ENCODE peak calls at places on chromosome 9, in five cellular contexts. E is fibroblast of the aortic adventitia, A is stomach, L is HFFc6, Y is RWPE1. I is an unnamed sample.

GRCh38 chr9:125906144-125906543 is 159.0 kb downstream of the PBX3 start:
- DNase-seq in L (peak), Y (no peak), E (peak), A (no peak), I (no peak)

GRCh38 chr9:83188272-83188671 is 125.3 kb upstream of the RASEF start:
- DNase-seq in Y (no peak), E (no peak), L (no peak), A (no peak), I (no peak)

GRCh38 chr9:21661626-21662025 is 140.8 kb upstream of the MTAP start:
- DNase-seq in A (no peak), E (peak), L (no peak), Y (no peak), I (no peak)

GRCh38 chr9:127912882-127913281 is 4.0 kb downstream of the ST6GALNAC4 start:
- DNase-seq in E (no peak), Y (no peak), L (no peak), A (peak), I (no peak)

GRCh38 chr9:130330202-130330601 is 64.6 kb downstream of the HMCN2 start:
- DNase-seq in E (no peak), Y (no peak), A (no peak), L (no peak), I (no peak)

GRCh38 chr9:37745970-37746369 is 7.6 kb upstream of the TRMT10B start:
- DNase-seq in E (no peak), A (no peak), L (no peak), Y (no peak), I (no peak)

GRCh38 chr9:89954229-89954628 is 349.4 kb downstream of the GADD45G start:
- DNase-seq in E (no peak), L (no peak), A (no peak), Y (no peak), I (no peak)

GRCh38 chr9:85004818-85005413 is 335.4 kb downstream of the NTRK2 start:
- DNase-seq in Y (no peak), L (no peak), A (no peak), E (peak), I (peak)

GRCh38 chr9:112841261-112841660 is 49.4 kb downstream of the SLC46A2 start:
- DNase-seq in Y (no peak), L (no peak), E (no peak), A (no peak), I (no peak)

GRCh38 chr9:114721491-114722362 is 39.7 kb upstream of the TEX48 start:
- DNase-seq in A (no peak), L (no peak), E (peak), Y (peak), I (no peak)

GRCh38 chr9:121528642-121529041 is 29.0 kb upstream of the GGTA1 start:
- DNase-seq in A (no peak), Y (no peak), L (no peak), E (no peak), I (no peak)

GRCh38 chr9:9893837-9894236 is 719.0 kb downstream of the PTPRD start:
- DNase-seq in E (no peak), A (no peak), Y (no peak), L (no peak), I (no peak)

GRCh38 chr9:33813712-33814641 is 3.0 kb upstream of the UBE2R2 start:
- DNase-seq in E (peak), Y (peak), L (peak), A (no peak), I (peak)

GRCh38 chr9:5352637-5353248 is 13.1 kb upstream of the RLN1 start:
- DNase-seq in L (no peak), E (no peak), Y (no peak), A (no peak), I (no peak)

GRCh38 chr9:1171541-1171940 is 121.4 kb downstream of the DMRT2 start:
- DNase-seq in L (no peak), Y (no peak), E (no peak), A (no peak), I (no peak)

GRCh38 chr9:118306773-118307172 is 602.6 kb downstream of the TLR4 start:
- DNase-seq in E (no peak), L (no peak), Y (no peak), A (no peak), I (no peak)

GRCh38 chr9:26245072-26245471 is 566.8 kb upstream of the TUSC1 start:
- DNase-seq in Y (no peak), E (no peak), A (no peak), L (no peak), I (no peak)

GRCh38 chr9:37727002-37727401 is 26.6 kb upstream of the TRMT10B start:
- DNase-seq in L (no peak), Y (no peak), A (no peak), E (no peak), I (no peak)

GRCh38 chr9:20558609-20559016 is 63.7 kb downstream of the MLLT3 start:
- DNase-seq in E (peak), Y (peak), A (no peak), L (peak), I (no peak)

GRCh38 chr9:113599647-113600476 is 136.3 kb downstream of the RGS3 start:
- DNase-seq in Y (peak), L (peak), E (peak), A (no peak), I (no peak)

GRCh38 chr9:15909297-15909696 is 356.5 kb downstream of the CCDC171 start:
- DNase-seq in E (peak), A (no peak), Y (no peak), L (no peak), I (no peak)

GRCh38 chr9:135087899-135088347 is 455 bp downstream of the OLFM1 start:
- DNase-seq in L (no peak), Y (no peak), E (no peak), A (no peak), I (no peak)

GRCh38 chr9:90044263-90044662 is 439.5 kb downstream of the GADD45G start:
- DNase-seq in A (no peak), L (no peak), E (no peak), Y (no peak), I (no peak)

GRCh38 chr9:116979461-116979860 is 292.4 kb downstream of the TRIM32 start:
- DNase-seq in A (no peak), L (no peak), Y (peak), E (no peak), I (no peak)

GRCh38 chr9:74817281-74818181 is 70.2 kb downstream of the TRPM6 start:
- DNase-seq in E (no peak), L (no peak), Y (no peak), A (no peak), I (no peak)

GRCh38 chr9:37906312-37907239 is 2.6 kb upstream of the SLC25A51 start:
- DNase-seq in L (no peak), E (no peak), Y (no peak), A (no peak), I (no peak)

GRCh38 chr9:118162711-118163110 is 458.5 kb downstream of the TLR4 start:
- DNase-seq in L (no peak), A (no peak), E (no peak), Y (no peak), I (no peak)

GRCh38 chr9:95771556-95772280 is 103.8 kb upstream of the ERCC6L2 start:
- DNase-seq in A (peak), L (no peak), E (peak), Y (no peak), I (no peak)

GRCh38 chr9:93237535-93237934 is 53.6 kb downstream of the WNK2 start:
- DNase-seq in L (no peak), Y (no peak), E (no peak), A (no peak), I (no peak)

GRCh38 chr9:126613656-126614055 is at the start of gene LMX1B:
- DNase-seq in L (no peak), E (peak), A (no peak), Y (peak), I (peak)

GRCh38 chr9:35287986-35288515 is 126.2 kb downstream of the UNC13B start:
- DNase-seq in Y (peak), L (no peak), E (peak), A (no peak), I (no peak)

GRCh38 chr9:254516-254915 is 39.9 kb downstream of the DOCK8 start:
- DNase-seq in Y (no peak), A (no peak), E (no peak), L (no peak), I (no peak)

GRCh38 chr9:76655121-76655531 is 109.1 kb upstream of the PCA3 start:
- DNase-seq in Y (no peak), L (no peak), A (no peak), E (no peak), I (no peak)

GRCh38 chr9:93580654-93581380 is 4.4 kb downstream of the PHF2 start:
- DNase-seq in A (peak), L (no peak), Y (no peak), E (no peak), I (no peak)

GRCh38 chr9:91411096-91411771 is 12.4 kb downstream of the NFIL3 start:
- DNase-seq in E (peak), A (no peak), Y (peak), L (peak), I (no peak)

GRCh38 chr9:76756273-76756650 is 8.0 kb upstream of the PCA3 start:
- DNase-seq in A (no peak), L (peak), E (peak), Y (peak), I (no peak)

GRCh38 chr9:20477940-20478620 is 144.2 kb downstream of the MLLT3 start:
- DNase-seq in L (peak), E (peak), Y (peak), A (no peak), I (no peak)

GRCh38 chr9:124812401-124813016 is 35.6 kb downstream of the OLFML2A start:
- DNase-seq in E (peak), A (no peak), L (peak), Y (peak), I (peak)
- TF ChIP-seq CTCF in E (peak), A (no peak), L (no peak), Y (no peak), I (no peak)

GRCh38 chr9:98989036-98990000 is 45.6 kb downstream of the COL15A1 start:
- DNase-seq in E (peak), A (no peak), Y (peak), L (peak), I (no peak)
- TF ChIP-seq CTCF in E (peak), A (no peak), Y (no peak), L (peak), I (no peak)

DNA sequence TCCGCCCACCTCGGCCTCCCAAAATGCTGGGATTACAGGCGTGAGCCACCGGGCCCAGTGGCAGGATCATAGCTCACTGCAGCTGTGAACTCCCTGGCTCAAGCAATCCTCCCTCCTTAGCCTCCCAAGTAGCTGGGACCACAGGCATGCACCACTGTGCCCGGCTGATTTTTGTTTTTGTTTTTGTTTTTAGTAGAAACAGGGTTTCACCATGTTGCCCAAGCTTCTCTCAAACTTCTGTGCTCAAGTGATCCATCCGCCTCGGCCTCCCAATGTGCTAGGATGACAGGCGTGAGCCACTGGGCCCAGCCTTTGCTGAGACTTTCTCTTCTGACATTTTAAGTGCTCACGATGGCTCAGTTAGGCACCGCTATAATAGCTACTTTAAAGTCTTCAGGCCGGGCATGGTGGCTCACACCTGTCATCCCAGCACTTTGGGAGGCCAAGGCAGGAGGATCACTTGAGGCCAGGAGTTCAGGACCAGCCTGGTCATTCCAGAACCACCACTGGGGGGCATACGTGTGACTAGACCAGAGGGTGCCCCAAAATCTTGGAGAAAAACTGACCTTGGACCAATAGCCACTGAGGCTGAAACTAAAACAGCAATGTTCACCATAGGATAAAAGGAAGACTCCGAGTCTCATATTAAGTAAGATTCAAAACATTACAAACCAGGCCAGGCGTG is 3.1 kb upstream of the ENTPD8 start:
- DNase-seq in Y (no peak), L (no peak), A (no peak), E (no peak), I (no peak)
- TF ChIP-seq CTCF in Y (no peak), L (peak), A (no peak), E (peak), I (no peak)

GRCh38 chr9:133341369-133342082 is 5.5 kb upstream of the SURF6 start:
- DNase-seq in E (no peak), Y (no peak), L (no peak), A (no peak), I (no peak)
- TF ChIP-seq CTCF in E (no peak), Y (no peak), L (no peak), A (no peak), I (no peak)

GRCh38 chr9:88313364-88314220 is 74.7 kb upstream of the SPIN1 start:
- DNase-seq in E (no peak), A (no peak), L (no peak), Y (no peak), I (no peak)
- TF ChIP-seq CTCF in E (no peak), A (no peak), L (no peak), Y (no peak), I (no peak)

DNA sequence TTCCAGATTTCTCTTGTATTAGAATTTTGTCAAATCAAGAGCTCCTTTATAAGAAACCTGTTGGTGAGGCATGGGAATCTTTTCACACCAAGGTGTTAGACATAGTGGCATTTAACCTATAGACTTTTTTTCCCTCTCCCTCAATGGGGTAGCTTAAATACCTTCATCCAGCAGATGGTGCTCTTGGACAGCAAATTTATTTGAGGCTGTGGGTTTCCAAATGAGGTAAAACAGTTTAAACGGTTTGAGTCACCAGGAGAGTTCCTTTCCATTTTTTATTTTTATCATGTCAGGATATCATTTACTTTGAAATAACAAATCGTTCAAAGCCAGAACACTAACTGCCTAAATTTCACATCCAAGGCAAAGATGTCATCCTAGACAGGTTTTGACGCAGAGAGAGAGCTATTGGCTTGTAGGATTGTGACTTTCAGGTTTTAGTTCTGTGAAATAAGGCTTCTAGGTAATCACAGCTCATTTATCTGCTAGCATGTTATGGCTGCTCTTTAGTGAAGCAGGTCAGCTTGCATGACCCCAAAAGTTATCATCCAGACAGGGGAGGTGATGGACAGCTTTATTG is 69.7 kb downstream of the KDM4C start:
- DNase-seq in Y (peak), E (peak), A (no peak), L (peak), I (peak)
- TF ChIP-seq CTCF in Y (peak), E (peak), A (peak), L (peak), I (peak)

DNA sequence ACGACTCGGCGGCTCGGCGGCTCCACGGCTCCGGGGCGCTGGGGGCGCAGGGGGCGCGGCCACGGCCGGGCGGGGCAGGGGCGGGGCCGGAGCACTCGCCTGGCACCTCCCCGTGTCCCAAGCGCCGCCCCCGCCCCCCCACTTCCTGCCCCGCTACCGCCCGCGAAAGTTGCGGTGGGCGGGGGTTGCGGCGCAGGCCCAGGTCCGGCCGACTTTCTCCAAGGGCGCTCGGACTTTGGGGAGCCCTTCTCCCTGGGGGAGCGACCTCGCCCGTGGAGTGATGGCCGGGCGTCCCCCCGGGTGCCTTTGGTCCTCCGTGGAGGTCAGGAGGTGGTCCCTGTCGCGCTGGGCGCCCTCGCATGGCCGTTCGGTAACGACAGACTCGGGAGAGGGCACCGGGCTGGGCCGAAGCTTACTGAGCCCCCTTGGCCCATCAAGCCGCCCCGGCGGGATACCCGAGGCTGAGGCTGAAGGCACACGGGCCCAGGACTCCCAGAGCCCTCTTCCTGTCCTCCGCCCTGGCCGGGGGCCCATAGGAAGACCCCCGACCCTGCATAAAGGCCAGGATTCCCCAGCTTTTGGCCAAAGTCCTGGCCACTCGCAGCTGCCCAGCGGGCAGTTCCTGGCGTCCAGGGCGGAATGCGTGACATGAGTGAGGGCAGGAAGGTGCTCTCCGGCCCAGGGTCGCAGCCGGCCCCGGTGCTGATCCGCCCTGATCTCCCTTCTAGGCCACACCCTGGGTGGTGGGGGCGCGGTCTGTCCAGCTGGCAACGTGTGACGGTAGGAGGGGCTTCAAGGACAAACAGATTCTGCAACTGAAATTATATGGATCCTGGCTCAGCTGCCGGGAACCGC is 883 bp upstream of the VAV2 start:
- DNase-seq in E (peak), L (peak), Y (peak), A (peak), I (peak)
- TF ChIP-seq CTCF in E (peak), L (peak), Y (peak), A (peak), I (peak)

I was measured in GM13977.